ENCODE peak calls at places on chromosomes 7 and 10, in six cellular contexts. One of them, this sample, is unnamed.

GRCh38 chr10:68559872-68560200 is 301 bp upstream of the TET1 start:
- DNase-seq in hepatocyte: no peak
- DNase-seq in OCI-LY7: no peak
- DNase-seq in PC-3: no peak
- DNase-seq in brain microvascular endothelial cell: no peak
- DNase-seq in AG04450: no peak
- DNase-seq in this sample: no peak

GRCh38 chr10:7811000-7811399 is 7.3 kb upstream of the TAF3 start:
- DNase-seq in hepatocyte: no peak
- DNase-seq in OCI-LY7: no peak
- DNase-seq in PC-3: peak
- DNase-seq in brain microvascular endothelial cell: no peak
- DNase-seq in AG04450: no peak
- DNase-seq in this sample: no peak

GRCh38 chr10:21445161-21445560 is 80.3 kb downstream of the SKIDA1 start:
- DNase-seq in hepatocyte: no peak
- DNase-seq in OCI-LY7: no peak
- DNase-seq in PC-3: no peak
- DNase-seq in brain microvascular endothelial cell: no peak
- DNase-seq in AG04450: no peak
- DNase-seq in this sample: peak

GRCh38 chr7:11297764-11298163 is 324.1 kb downstream of the PHF14 start:
- DNase-seq in hepatocyte: no peak
- DNase-seq in OCI-LY7: no peak
- DNase-seq in PC-3: peak
- DNase-seq in brain microvascular endothelial cell: no peak
- DNase-seq in AG04450: no peak
- DNase-seq in this sample: no peak

GRCh38 chr10:106608101-106608500 is 556.4 kb downstream of the SORCS1 start:
- DNase-seq in hepatocyte: no peak
- DNase-seq in OCI-LY7: no peak
- DNase-seq in PC-3: no peak
- DNase-seq in brain microvascular endothelial cell: no peak
- DNase-seq in AG04450: no peak
- DNase-seq in this sample: peak

GRCh38 chr7:103480771-103481170 is 34.8 kb upstream of the SLC26A5 start:
- DNase-seq in hepatocyte: no peak
- DNase-seq in OCI-LY7: no peak
- DNase-seq in PC-3: no peak
- DNase-seq in brain microvascular endothelial cell: no peak
- DNase-seq in AG04450: no peak
- DNase-seq in this sample: no peak

GRCh38 chr10:88819290-88819689 is 16.8 kb downstream of the LIPM start:
- DNase-seq in hepatocyte: no peak
- DNase-seq in OCI-LY7: no peak
- DNase-seq in PC-3: no peak
- DNase-seq in brain microvascular endothelial cell: no peak
- DNase-seq in AG04450: no peak
- DNase-seq in this sample: peak

GRCh38 chr10:2897619-2898508 is 169.5 kb upstream of the PFKP start:
- DNase-seq in hepatocyte: no peak
- DNase-seq in OCI-LY7: no peak
- DNase-seq in PC-3: peak
- DNase-seq in brain microvascular endothelial cell: no peak
- DNase-seq in AG04450: no peak
- DNase-seq in this sample: no peak

GRCh38 chr10:100508691-100509150 is 10.9 kb downstream of the SEC31B start:
- DNase-seq in hepatocyte: peak
- DNase-seq in OCI-LY7: peak
- DNase-seq in PC-3: peak
- DNase-seq in brain microvascular endothelial cell: peak
- DNase-seq in AG04450: peak
- DNase-seq in this sample: peak

GRCh38 chr7:55509322-55509721 is 63.0 kb downstream of the VOPP1 start:
- DNase-seq in hepatocyte: no peak
- DNase-seq in OCI-LY7: no peak
- DNase-seq in PC-3: no peak
- DNase-seq in brain microvascular endothelial cell: peak
- DNase-seq in AG04450: peak
- DNase-seq in this sample: peak

GRCh38 chr10:73478636-73479035 is 17.2 kb downstream of the PPP3CB start:
- DNase-seq in hepatocyte: no peak
- DNase-seq in OCI-LY7: no peak
- DNase-seq in PC-3: no peak
- DNase-seq in brain microvascular endothelial cell: no peak
- DNase-seq in AG04450: no peak
- DNase-seq in this sample: no peak

GRCh38 chr10:59336632-59337031 is 25.7 kb downstream of the FAM13C start:
- DNase-seq in hepatocyte: no peak
- DNase-seq in OCI-LY7: no peak
- DNase-seq in PC-3: no peak
- DNase-seq in brain microvascular endothelial cell: peak
- DNase-seq in AG04450: peak
- DNase-seq in this sample: peak

GRCh38 chr7:31056775-31057346 is 4.8 kb downstream of the ADCYAP1R1 start:
- DNase-seq in hepatocyte: no peak
- DNase-seq in OCI-LY7: no peak
- DNase-seq in PC-3: peak
- DNase-seq in brain microvascular endothelial cell: no peak
- DNase-seq in AG04450: no peak
- DNase-seq in this sample: no peak

GRCh38 chr10:123043409-123043925 is 34.7 kb downstream of the ACADSB start:
- DNase-seq in hepatocyte: peak
- DNase-seq in OCI-LY7: peak
- DNase-seq in PC-3: peak
- DNase-seq in brain microvascular endothelial cell: peak
- DNase-seq in AG04450: peak
- DNase-seq in this sample: peak

GRCh38 chr10:48361201-48361600 is 54.7 kb downstream of the MAPK8 start:
- DNase-seq in hepatocyte: no peak
- DNase-seq in OCI-LY7: no peak
- DNase-seq in PC-3: no peak
- DNase-seq in brain microvascular endothelial cell: no peak
- DNase-seq in AG04450: no peak
- DNase-seq in this sample: no peak

GRCh38 chr7:96328016-96328415 is 6.1 kb upstream of the SLC25A13 start:
- DNase-seq in hepatocyte: no peak
- DNase-seq in OCI-LY7: no peak
- DNase-seq in PC-3: peak
- DNase-seq in brain microvascular endothelial cell: no peak
- DNase-seq in AG04450: no peak
- DNase-seq in this sample: no peak

GRCh38 chr10:32376027-32376426 is 29.1 kb upstream of the EPC1 start:
- DNase-seq in hepatocyte: no peak
- DNase-seq in OCI-LY7: no peak
- DNase-seq in PC-3: no peak
- DNase-seq in brain microvascular endothelial cell: no peak
- DNase-seq in AG04450: no peak
- DNase-seq in this sample: no peak

GRCh38 chr10:85170026-85170425 is 841.6 kb downstream of the CCSER2 start:
- DNase-seq in hepatocyte: no peak
- DNase-seq in OCI-LY7: no peak
- DNase-seq in PC-3: no peak
- DNase-seq in brain microvascular endothelial cell: no peak
- DNase-seq in AG04450: no peak
- DNase-seq in this sample: no peak

GRCh38 chr10:24237801-24238390 is 29.0 kb downstream of the KIAA1217 start:
- DNase-seq in hepatocyte: peak
- DNase-seq in OCI-LY7: no peak
- DNase-seq in PC-3: no peak
- DNase-seq in brain microvascular endothelial cell: no peak
- DNase-seq in AG04450: no peak
- DNase-seq in this sample: no peak

GRCh38 chr10:34906021-34906965 is 91.2 kb upstream of the PARD3 start:
- DNase-seq in hepatocyte: no peak
- DNase-seq in OCI-LY7: no peak
- DNase-seq in PC-3: no peak
- DNase-seq in brain microvascular endothelial cell: peak
- DNase-seq in AG04450: no peak
- DNase-seq in this sample: peak

GRCh38 chr10:6062101-6062771 is at the start of gene IL2RA:
- DNase-seq in hepatocyte: no peak
- DNase-seq in OCI-LY7: peak
- DNase-seq in PC-3: no peak
- DNase-seq in brain microvascular endothelial cell: no peak
- DNase-seq in AG04450: no peak
- DNase-seq in this sample: no peak

GRCh38 chr7:76512941-76513816 is 2.8 kb downstream of the UPK3B start:
- DNase-seq in hepatocyte: peak
- DNase-seq in OCI-LY7: no peak
- DNase-seq in PC-3: peak
- DNase-seq in brain microvascular endothelial cell: no peak
- DNase-seq in AG04450: no peak
- DNase-seq in this sample: peak

GRCh38 chr10:99906470-99906869 is 103.3 kb downstream of the DNMBP start:
- DNase-seq in hepatocyte: peak
- DNase-seq in OCI-LY7: no peak
- DNase-seq in PC-3: no peak
- DNase-seq in brain microvascular endothelial cell: peak
- DNase-seq in AG04450: peak
- DNase-seq in this sample: peak

GRCh38 chr10:60810437-60811182 is 32.3 kb downstream of the CDK1 start:
- DNase-seq in hepatocyte: peak
- DNase-seq in OCI-LY7: no peak
- DNase-seq in PC-3: peak
- DNase-seq in brain microvascular endothelial cell: peak
- DNase-seq in AG04450: no peak
- DNase-seq in this sample: peak

GRCh38 chr7:149147730-149148653 is 739 bp downstream of the ZNF398 start:
- DNase-seq in hepatocyte: peak
- DNase-seq in OCI-LY7: peak
- DNase-seq in PC-3: peak
- DNase-seq in brain microvascular endothelial cell: peak
- DNase-seq in AG04450: no peak
- DNase-seq in this sample: peak

GRCh38 chr7:137169282-137169698 is 174.2 kb downstream of the PTN start:
- DNase-seq in hepatocyte: peak
- DNase-seq in OCI-LY7: peak
- DNase-seq in PC-3: peak
- DNase-seq in brain microvascular endothelial cell: peak
- DNase-seq in AG04450: peak
- DNase-seq in this sample: peak

GRCh38 chr10:6089334-6090219 is 743 bp downstream of the RBM17 start:
- DNase-seq in hepatocyte: peak
- DNase-seq in OCI-LY7: peak
- DNase-seq in PC-3: peak
- DNase-seq in brain microvascular endothelial cell: no peak
- DNase-seq in AG04450: no peak
- DNase-seq in this sample: peak

GRCh38 chr10:49534670-49535381 is 4.1 kb downstream of the ERCC6 start:
- DNase-seq in hepatocyte: no peak
- DNase-seq in OCI-LY7: peak
- DNase-seq in PC-3: peak
- DNase-seq in brain microvascular endothelial cell: peak
- DNase-seq in AG04450: no peak
- DNase-seq in this sample: peak

GRCh38 chr10:9510626-9511025 is 1456.1 kb downstream of the GATA3 start:
- DNase-seq in hepatocyte: no peak
- DNase-seq in OCI-LY7: no peak
- DNase-seq in PC-3: no peak
- DNase-seq in brain microvascular endothelial cell: no peak
- DNase-seq in AG04450: no peak
- DNase-seq in this sample: no peak

DNA sequence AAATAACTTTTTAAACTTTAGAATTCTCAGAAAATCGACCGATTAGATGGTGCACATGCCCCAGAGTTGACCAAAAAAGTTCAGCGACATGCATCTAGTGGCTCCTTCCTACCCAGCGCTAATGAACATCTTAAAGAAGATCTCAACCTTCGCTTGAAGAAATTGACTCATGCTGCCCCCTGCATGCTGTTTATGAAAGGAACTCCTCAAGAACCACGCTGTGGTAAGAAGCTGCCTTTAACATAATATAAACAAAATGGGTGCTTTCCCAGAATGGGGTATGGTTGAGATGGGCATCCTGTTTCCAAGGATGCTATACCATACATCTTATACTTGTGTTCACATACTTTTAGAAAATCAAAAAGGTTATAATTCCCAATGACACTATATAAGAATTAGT is 24.6 kb downstream of the GLRX3 start:
- DNase-seq in hepatocyte: no peak
- DNase-seq in OCI-LY7: peak
- DNase-seq in PC-3: no peak
- DNase-seq in brain microvascular endothelial cell: peak
- DNase-seq in AG04450: no peak
- DNase-seq in this sample: peak
- TF ChIP-seq CTCF in hepatocyte: no peak
- TF ChIP-seq CTCF in OCI-LY7: peak
- TF ChIP-seq CTCF in PC-3: peak
- TF ChIP-seq CTCF in brain microvascular endothelial cell: peak
- TF ChIP-seq CTCF in AG04450: peak
- TF ChIP-seq CTCF in this sample: peak

GRCh38 chr7:21542891-21543527 is at the start of gene DNAH11:
- DNase-seq in hepatocyte: peak
- DNase-seq in OCI-LY7: no peak
- DNase-seq in PC-3: peak
- DNase-seq in brain microvascular endothelial cell: no peak
- DNase-seq in AG04450: no peak
- DNase-seq in this sample: peak
- H3K4me3 ChIP-seq in hepatocyte: peak
- H3K4me3 ChIP-seq in OCI-LY7: no peak
- H3K4me3 ChIP-seq in PC-3: peak
- H3K4me3 ChIP-seq in brain microvascular endothelial cell: peak
- H3K4me3 ChIP-seq in AG04450: peak
- H3K4me3 ChIP-seq in this sample: peak

DNA sequence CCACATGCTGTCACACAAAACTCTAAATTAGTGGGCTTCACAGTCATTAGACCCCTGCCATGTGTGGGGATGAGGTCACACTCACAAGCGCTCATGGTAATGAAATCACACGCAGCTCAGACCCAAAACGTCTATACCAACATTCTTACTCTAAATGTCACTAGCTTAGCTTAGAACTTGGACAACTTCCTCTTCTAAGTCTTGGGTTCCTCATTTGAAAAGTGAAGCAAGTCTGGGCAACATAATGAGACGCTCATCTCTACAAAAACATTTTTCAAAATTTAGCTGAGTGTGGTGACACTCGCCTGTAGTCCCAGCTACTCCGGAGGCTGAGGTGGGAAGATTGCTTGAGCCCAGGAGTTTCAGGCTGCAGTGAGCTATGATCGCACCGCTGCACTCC is 92.7 kb upstream of the MACROH2A2 start:
- DNase-seq in hepatocyte: no peak
- DNase-seq in OCI-LY7: peak
- DNase-seq in PC-3: no peak
- DNase-seq in brain microvascular endothelial cell: no peak
- DNase-seq in AG04450: no peak
- DNase-seq in this sample: no peak
- TF ChIP-seq CTCF in hepatocyte: no peak
- TF ChIP-seq CTCF in OCI-LY7: no peak
- TF ChIP-seq CTCF in PC-3: no peak
- TF ChIP-seq CTCF in brain microvascular endothelial cell: no peak
- TF ChIP-seq CTCF in AG04450: no peak
- TF ChIP-seq CTCF in this sample: no peak

DNA sequence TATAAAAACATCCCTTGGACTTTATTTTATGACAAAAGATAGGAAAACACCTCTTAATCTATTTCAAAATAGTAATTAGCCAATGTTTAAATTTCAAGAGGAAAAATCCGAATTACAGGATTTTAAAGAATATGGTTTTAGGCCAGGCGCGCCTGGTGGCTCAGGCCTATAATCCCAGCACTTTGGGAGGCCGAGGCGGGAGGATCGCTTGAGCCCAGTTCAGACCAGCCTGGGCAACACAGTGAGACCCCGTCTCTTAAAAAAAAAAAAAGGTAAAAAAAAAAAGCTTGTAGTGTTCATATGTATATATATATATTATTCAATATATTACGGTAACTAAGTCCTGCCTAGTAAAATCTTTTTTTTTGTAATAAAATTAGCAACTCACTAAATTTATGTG is 1.4 kb downstream of the BNIP3 start:
- DNase-seq in hepatocyte: no peak
- DNase-seq in OCI-LY7: no peak
- DNase-seq in PC-3: no peak
- DNase-seq in brain microvascular endothelial cell: no peak
- DNase-seq in AG04450: no peak
- DNase-seq in this sample: no peak
- H3K4me3 ChIP-seq in hepatocyte: peak
- H3K4me3 ChIP-seq in OCI-LY7: peak
- H3K4me3 ChIP-seq in PC-3: peak
- H3K4me3 ChIP-seq in brain microvascular endothelial cell: peak
- H3K4me3 ChIP-seq in AG04450: peak
- H3K4me3 ChIP-seq in this sample: peak

This sample was measured in choroid plexus epithelial cell.